ENCODE peak calls at places on chromosomes 12 and 14, in five cellular contexts. B, Y, N, C and F are unnamed samples.

GRCh38 chr12:132505105-132505851 is 15.3 kb downstream of the FBRSL1 start:
- DNase-seq in B (no peak), Y (no peak), N (no peak), C (no peak), F (no peak)

GRCh38 chr12:93870020-93870795 is 193.0 kb downstream of the CRADD start:
- DNase-seq in B (no peak), Y (no peak), N (no peak), C (no peak), F (no peak)

GRCh38 chr14:64946310-64947045 is 3.9 kb upstream of the GPX2 start:
- DNase-seq in B (no peak), Y (no peak), N (no peak), C (no peak), F (no peak)

GRCh38 chr12:3777206-3777809 is 24.4 kb upstream of the CRACR2A start:
- DNase-seq in B (peak; percentile 46), Y (no peak), N (peak; percentile 30), C (peak; percentile 15), F (no peak)

GRCh38 chr14:72907886-72908285 is 14.0 kb upstream of the DPF3 start:
- DNase-seq in B (no peak), Y (no peak), N (no peak), C (peak; percentile 52), F (no peak)

GRCh38 chr14:22653012-22653621 is 9.0 kb upstream of the OR6J1 start:
- DNase-seq in B (peak; percentile 83), Y (no peak), N (peak; percentile 86), C (peak; percentile 63), F (peak; percentile 86)

GRCh38 chr14:85583311-85583710 is 53.4 kb downstream of the FLRT2 start:
- DNase-seq in B (no peak), Y (no peak), N (no peak), C (no peak), F (no peak)

GRCh38 chr12:94706250-94706661 is 55.9 kb upstream of the TMCC3 start:
- DNase-seq in B (no peak), Y (peak; percentile 55), N (no peak), C (no peak), F (no peak)

GRCh38 chr12:31574803-31575573 is 15.9 kb downstream of the DENND5B start:
- DNase-seq in B (no peak), Y (no peak), N (peak; percentile 23), C (no peak), F (no peak)

GRCh38 chr12:122687091-122687490 is 16.1 kb downstream of the HCAR2 start:
- DNase-seq in B (no peak), Y (no peak), N (no peak), C (no peak), F (no peak)

GRCh38 chr14:101183376-101184103 is 280.0 kb upstream of the RTL1 start:
- DNase-seq in B (no peak), Y (no peak), N (peak; percentile 36), C (peak; percentile 44), F (peak; percentile 86)

GRCh38 chr12:4168041-4168440 is 105.5 kb upstream of the CCND2 start:
- DNase-seq in B (no peak), Y (no peak), N (no peak), C (no peak), F (no peak)

GRCh38 chr12:63845726-63846125 is 1.2 kb downstream of the SRGAP1 start:
- DNase-seq in B (peak; percentile 54), Y (no peak), N (peak; percentile 88), C (no peak), F (no peak)

GRCh38 chr12:4562034-4562657 is at the start of gene DYRK4:
- DNase-seq in B (no peak), Y (no peak), N (peak; percentile 72), C (peak; percentile 80), F (peak; percentile 96)

GRCh38 chr12:82184844-82185243 is 173.3 kb downstream of the CCDC59 start:
- DNase-seq in B (no peak), Y (no peak), N (no peak), C (no peak), F (no peak)

GRCh38 chr12:124993568-124994434 is at the start of gene BRI3BP:
- DNase-seq in B (peak; percentile 67), Y (no peak), N (peak; percentile 27), C (peak; percentile 87), F (peak; percentile 39)

GRCh38 chr12:95220726-95221125 is 3.1 kb downstream of the VEZT start:
- DNase-seq in B (no peak), Y (no peak), N (no peak), C (no peak), F (no peak)

GRCh38 chr12:65962921-65963883 is 138.9 kb downstream of the HMGA2 start:
- DNase-seq in B (peak; percentile 47), Y (no peak), N (no peak), C (peak; percentile 8), F (peak; percentile 72)

GRCh38 chr14:92924247-92924646 is 1.3 kb downstream of the CHGA start:
- DNase-seq in B (no peak), Y (no peak), N (no peak), C (no peak), F (no peak)

GRCh38 chr12:7113389-7113871 is 4.4 kb upstream of the C1RL start:
- DNase-seq in B (peak; percentile 47), Y (no peak), N (no peak), C (peak; percentile 39), F (no peak)

GRCh38 chr12:13635709-13636108 is 345.7 kb downstream of the GRIN2B start:
- DNase-seq in B (no peak), Y (no peak), N (no peak), C (no peak), F (no peak)

GRCh38 chr12:76183459-76184186 is 99.1 kb upstream of the NAP1L1 start:
- DNase-seq in B (peak; percentile 80), Y (peak; percentile 81), N (peak; percentile 10), C (peak; percentile 12), F (no peak)
- TF ChIP-seq ESRRA in B (no peak), Y (no peak), N (no peak), C (no peak), F (no peak)

GRCh38 chr12:20657496-20657895 is 37.6 kb upstream of the SLCO1C1 start:
- DNase-seq in B (no peak), Y (no peak), N (peak; percentile 26), C (no peak), F (no peak)
- TF ChIP-seq ESRRA in B (no peak), Y (no peak), N (no peak), C (no peak), F (no peak)

GRCh38 chr12:54592316-54592715 is 3.9 kb upstream of the PPP1R1A start:
- DNase-seq in B (no peak), Y (no peak), N (no peak), C (no peak), F (no peak)
- TF ChIP-seq ESRRA in B (no peak), Y (no peak), N (no peak), C (no peak), F (no peak)

GRCh38 chr14:63432888-63433552 is 110.2 kb downstream of the PPP2R5E start:
- DNase-seq in B (no peak), Y (no peak), N (no peak), C (no peak), F (no peak)

GRCh38 chr14:63436286-63437098 is 106.7 kb downstream of the PPP2R5E start:
- DNase-seq in B (no peak), Y (no peak), N (no peak), C (no peak), F (no peak)

GRCh38 chr14:63438065-63438757 is 105.0 kb downstream of the PPP2R5E start:
- DNase-seq in B (peak; percentile 81), Y (no peak), N (peak; percentile 9), C (peak; percentile 14), F (no peak)

GRCh38 chr14:63435204-63435603 is 108.0 kb downstream of the PPP2R5E start:
- DNase-seq in B (no peak), Y (no peak), N (no peak), C (no peak), F (no peak)

GRCh38 chr14:63435838-63436237 is 107.3 kb downstream of the PPP2R5E start:
- DNase-seq in B (peak; percentile 37), Y (no peak), N (peak; percentile 13), C (no peak), F (no peak)
- TF ChIP-seq ESRRA in B (no peak), Y (no peak), N (no peak), C (no peak), F (no peak)

DNA sequence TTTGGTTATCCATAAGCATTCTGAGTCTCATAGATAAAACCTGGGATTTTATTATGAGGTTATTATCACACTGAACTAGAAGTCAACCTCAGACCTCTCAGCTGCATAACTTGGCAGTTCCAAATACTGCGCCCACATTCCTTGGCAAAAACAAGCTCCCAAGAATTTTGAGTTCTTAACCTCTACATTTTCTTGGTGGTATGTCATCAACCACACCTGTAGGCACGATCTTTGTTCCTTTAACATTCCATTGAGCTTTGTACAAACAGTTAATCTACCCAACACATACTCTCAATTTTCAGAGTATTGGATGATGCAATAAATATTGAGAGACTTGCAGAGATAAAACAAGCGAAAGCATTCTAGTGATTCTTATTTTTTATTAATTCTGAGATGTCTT is 371.8 kb upstream of the PRICKLE1 start:
- DNase-seq in B (peak; percentile 90), Y (no peak), N (peak; percentile 35), C (no peak), F (no peak)
- TF ChIP-seq ESRRA in B (no peak), Y (no peak), N (no peak), C (no peak), F (no peak)

GRCh38 chr12:10372534-10372931 is 17.3 kb downstream of the KLRK1 start:
- DNase-seq in B (no peak), Y (no peak), N (no peak), C (no peak), F (no peak)
- TF ChIP-seq ESRRA in B (no peak), Y (no peak), N (no peak), C (no peak), F (no peak)

DNA sequence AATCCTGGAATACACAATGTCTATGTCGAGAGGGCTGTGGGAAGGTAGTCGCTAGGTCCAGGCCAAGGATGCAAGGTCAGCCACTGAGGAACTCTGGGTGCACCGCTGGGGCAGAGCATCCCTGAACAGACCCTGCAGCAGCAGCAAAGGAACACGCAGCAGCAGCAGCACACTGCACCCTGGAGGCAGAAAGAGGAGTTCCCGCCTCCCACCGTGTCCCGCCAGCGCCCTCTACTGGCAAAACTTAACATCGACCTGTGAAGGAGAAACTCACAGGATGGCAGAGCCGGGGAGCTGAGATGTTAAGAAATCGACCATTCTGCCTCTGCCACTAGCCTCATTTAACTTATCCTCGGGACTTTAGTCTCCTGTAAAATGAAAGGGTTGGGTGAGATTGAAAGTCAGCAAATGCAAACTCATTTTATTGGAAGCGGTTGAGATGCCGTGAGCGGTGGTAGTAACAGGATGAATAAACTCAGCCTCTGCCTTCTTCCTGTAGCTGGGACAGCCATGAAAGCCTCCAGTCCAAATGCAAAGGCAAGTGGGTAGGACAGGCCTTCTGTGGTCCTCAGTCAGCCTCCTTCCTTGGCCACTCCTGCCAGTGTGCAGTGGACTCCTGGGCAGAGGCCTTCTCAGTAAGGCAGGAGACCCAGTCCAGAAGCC is 45.6 kb downstream of the STAB2 start:
- DNase-seq in B (peak; percentile 62), Y (peak; percentile 31), N (peak; percentile 66), C (peak; percentile 89), F (peak; percentile 93)
- TF ChIP-seq ESRRA in B (no peak), Y (no peak), N (no peak), C (no peak), F (no peak)